ENCODE peak calls at places on chromosomes 16 and 17, in ten cellular contexts. One of them, this sample, is unnamed.

GRCh38 chr17:77090476-77090875 is 50.3 kb upstream of the SEC14L1 start:
- DNase-seq in heart left ventricle: no peak
- DNase-seq in Caco-2: no peak
- DNase-seq in tibial nerve: no peak
- DNase-seq in amniotic stem cell: no peak
- DNase-seq in GM04504: no peak
- DNase-seq in dermis microvascular lymphatic vessel endothelial cell: no peak
- DNase-seq in A549: no peak
- DNase-seq in SW480: no peak
- DNase-seq in NCI-H460: no peak
- DNase-seq in this sample: no peak

GRCh38 chr17:64028874-64029464 is 8.5 kb upstream of the ICAM2 start:
- DNase-seq in A549: peak; percentile 73
- DNase-seq in dermis microvascular lymphatic vessel endothelial cell: peak; percentile 76
- DNase-seq in amniotic stem cell: peak; percentile 65
- DNase-seq in Caco-2: peak; percentile 59
- DNase-seq in NCI-H460: peak; percentile 56
- DNase-seq in heart left ventricle: peak; percentile 64
- DNase-seq in tibial nerve: no peak
- DNase-seq in SW480: peak; percentile 51
- DNase-seq in GM04504: peak; percentile 22
- DNase-seq in this sample: no peak

GRCh38 chr16:66741131-66741900 is 10.1 kb downstream of the DYNC1LI2 start:
- DNase-seq in SW480: peak; percentile 71
- DNase-seq in Caco-2: no peak
- DNase-seq in tibial nerve: peak; percentile 88
- DNase-seq in heart left ventricle: peak; percentile 93
- DNase-seq in dermis microvascular lymphatic vessel endothelial cell: peak; percentile 95
- DNase-seq in GM04504: peak; percentile 91
- DNase-seq in amniotic stem cell: peak; percentile 44
- DNase-seq in A549: peak; percentile 77
- DNase-seq in NCI-H460: peak; percentile 97
- DNase-seq in this sample: peak; percentile 73

GRCh38 chr17:74601944-74602572 is 10.0 kb upstream of the CD300LD start:
- DNase-seq in NCI-H460: peak; percentile 53
- DNase-seq in Caco-2: peak; percentile 59
- DNase-seq in SW480: peak; percentile 45
- DNase-seq in GM04504: peak; percentile 3
- DNase-seq in heart left ventricle: peak; percentile 26
- DNase-seq in A549: peak; percentile 70
- DNase-seq in dermis microvascular lymphatic vessel endothelial cell: peak; percentile 38
- DNase-seq in amniotic stem cell: no peak
- DNase-seq in tibial nerve: no peak
- DNase-seq in this sample: no peak

GRCh38 chr16:81599034-81599744 is 154.6 kb downstream of the CMIP start:
- DNase-seq in dermis microvascular lymphatic vessel endothelial cell: no peak
- DNase-seq in NCI-H460: no peak
- DNase-seq in heart left ventricle: no peak
- DNase-seq in GM04504: no peak
- DNase-seq in tibial nerve: no peak
- DNase-seq in Caco-2: no peak
- DNase-seq in A549: no peak
- DNase-seq in amniotic stem cell: no peak
- DNase-seq in SW480: no peak
- DNase-seq in this sample: no peak

GRCh38 chr17:9115446-9116265 is 94.3 kb downstream of the NTN1 start:
- DNase-seq in SW480: peak; percentile 25
- DNase-seq in heart left ventricle: peak; percentile 68
- DNase-seq in Caco-2: no peak
- DNase-seq in dermis microvascular lymphatic vessel endothelial cell: peak; percentile 11
- DNase-seq in A549: peak; percentile 78
- DNase-seq in NCI-H460: peak; percentile 47
- DNase-seq in amniotic stem cell: no peak
- DNase-seq in GM04504: peak; percentile 20
- DNase-seq in tibial nerve: peak; percentile 53
- DNase-seq in this sample: no peak

GRCh38 chr17:73027130-73027741 is 65.3 kb downstream of the SLC39A11 start:
- DNase-seq in heart left ventricle: no peak
- DNase-seq in NCI-H460: no peak
- DNase-seq in Caco-2: no peak
- DNase-seq in SW480: no peak
- DNase-seq in dermis microvascular lymphatic vessel endothelial cell: no peak
- DNase-seq in tibial nerve: no peak
- DNase-seq in GM04504: no peak
- DNase-seq in amniotic stem cell: peak; percentile 61
- DNase-seq in A549: no peak
- DNase-seq in this sample: no peak

GRCh38 chr16:56897026-56897799 is 32.2 kb downstream of the SLC12A3 start:
- DNase-seq in tibial nerve: no peak
- DNase-seq in dermis microvascular lymphatic vessel endothelial cell: no peak
- DNase-seq in A549: no peak
- DNase-seq in heart left ventricle: no peak
- DNase-seq in Caco-2: no peak
- DNase-seq in SW480: no peak
- DNase-seq in GM04504: no peak
- DNase-seq in NCI-H460: no peak
- DNase-seq in amniotic stem cell: no peak
- DNase-seq in this sample: no peak

GRCh38 chr17:72588961-72589360 is 468.1 kb downstream of the SOX9 start:
- DNase-seq in A549: peak; percentile 71
- DNase-seq in amniotic stem cell: no peak
- DNase-seq in tibial nerve: no peak
- DNase-seq in NCI-H460: no peak
- DNase-seq in GM04504: no peak
- DNase-seq in dermis microvascular lymphatic vessel endothelial cell: no peak
- DNase-seq in Caco-2: peak; percentile 75
- DNase-seq in SW480: peak; percentile 95
- DNase-seq in heart left ventricle: no peak
- DNase-seq in this sample: no peak

GRCh38 chr16:72371307-72372081 is 199.5 kb upstream of the PMFBP1 start:
- DNase-seq in amniotic stem cell: no peak
- DNase-seq in tibial nerve: no peak
- DNase-seq in SW480: no peak
- DNase-seq in heart left ventricle: no peak
- DNase-seq in Caco-2: no peak
- DNase-seq in dermis microvascular lymphatic vessel endothelial cell: peak; percentile 96
- DNase-seq in A549: peak; percentile 21
- DNase-seq in NCI-H460: no peak
- DNase-seq in GM04504: peak; percentile 41
- DNase-seq in this sample: no peak

GRCh38 chr17:6374761-6375312 is 60.1 kb downstream of the AIPL1 start:
- DNase-seq in NCI-H460: no peak
- DNase-seq in heart left ventricle: no peak
- DNase-seq in amniotic stem cell: peak; percentile 30
- DNase-seq in A549: peak; percentile 66
- DNase-seq in tibial nerve: no peak
- DNase-seq in GM04504: no peak
- DNase-seq in SW480: peak; percentile 67
- DNase-seq in Caco-2: no peak
- DNase-seq in dermis microvascular lymphatic vessel endothelial cell: no peak
- DNase-seq in this sample: no peak

GRCh38 chr16:84593825-84594724 is 23.8 kb downstream of the COTL1 start:
- DNase-seq in GM04504: no peak
- DNase-seq in NCI-H460: no peak
- DNase-seq in tibial nerve: no peak
- DNase-seq in amniotic stem cell: no peak
- DNase-seq in heart left ventricle: peak; percentile 44
- DNase-seq in Caco-2: no peak
- DNase-seq in A549: no peak
- DNase-seq in dermis microvascular lymphatic vessel endothelial cell: no peak
- DNase-seq in SW480: no peak
- DNase-seq in this sample: no peak

GRCh38 chr17:8459109-8459508 is 23.4 kb downstream of the NDEL1 start:
- DNase-seq in Caco-2: no peak
- DNase-seq in A549: no peak
- DNase-seq in NCI-H460: no peak
- DNase-seq in amniotic stem cell: no peak
- DNase-seq in GM04504: no peak
- DNase-seq in dermis microvascular lymphatic vessel endothelial cell: no peak
- DNase-seq in SW480: no peak
- DNase-seq in tibial nerve: no peak
- DNase-seq in heart left ventricle: no peak
- DNase-seq in this sample: no peak

GRCh38 chr17:45702666-45703266 is 81.4 kb upstream of the CRHR1 start:
- DNase-seq in heart left ventricle: no peak
- DNase-seq in amniotic stem cell: no peak
- DNase-seq in Caco-2: no peak
- DNase-seq in GM04504: no peak
- DNase-seq in SW480: peak; percentile 20
- DNase-seq in A549: peak; percentile 37
- DNase-seq in dermis microvascular lymphatic vessel endothelial cell: peak; percentile 26
- DNase-seq in NCI-H460: peak; percentile 26
- DNase-seq in tibial nerve: no peak
- DNase-seq in this sample: peak; percentile 11